ENCODE peak calls at places on chromosomes 11 and 22, in eight cellular contexts. Z is posterior vena cava; N is ACHN; I is hepatic stellate cell; P is activated CD4-positive, alpha-beta memory T cell treated with anti-CD3 and anti-CD28 coated beads, Interleukin-2, amount 10 ng/mL, durations not matched to agents 7 days and 5 days; V is GM10248; J is coronary artery; O is NCI-H2029. X is an unnamed sample.

GRCh38 chr11:122038543-122038942 is 77.5 kb downstream of the BLID start:
- DNase-seq in Z (no peak), N (no peak), I (peak; percentile 29), P (no peak), V (no peak), J (no peak), O (no peak), X (no peak)

GRCh38 chr11:62804310-62805043 is 763 bp downstream of the NXF1 start:
- DNase-seq in Z (no peak), N (peak; percentile 26), I (peak; percentile 54), P (no peak), V (no peak), J (no peak), O (no peak), X (no peak)

GRCh38 chr11:93541884-93542752 is 1.1 kb downstream of the SMCO4 start:
- DNase-seq in Z (peak; percentile 87), N (peak; percentile 28), I (peak; percentile 63), P (peak; percentile 62), V (peak; percentile 73), J (no peak), O (peak; percentile 54), X (peak; percentile 77)

GRCh38 chr22:49724893-49725489 is 102.7 kb downstream of the BRD1 start:
- DNase-seq in Z (peak; percentile 89), N (peak; percentile 65), I (peak; percentile 81), P (peak; percentile 80), V (peak; percentile 82), J (no peak), O (peak; percentile 7), X (peak; percentile 82)

GRCh38 chr22:24389680-24390079 is 37.7 kb upstream of the ADORA2A start:
- DNase-seq in Z (no peak), N (no peak), I (no peak), P (no peak), V (no peak), J (no peak), O (no peak), X (no peak)

GRCh38 chr11:12163181-12163841 is 52.9 kb downstream of the MICAL2 start:
- DNase-seq in Z (no peak), N (no peak), I (peak; percentile 82), P (peak; percentile 13), V (no peak), J (peak; percentile 96), O (no peak), X (no peak)

GRCh38 chr11:66934971-66935779 is 23.0 kb downstream of the PC start:
- DNase-seq in Z (no peak), N (no peak), I (no peak), P (no peak), V (no peak), J (no peak), O (no peak), X (no peak)

GRCh38 chr11:75597636-75598035 is 35.6 kb downstream of the SERPINH1 start:
- DNase-seq in Z (no peak), N (peak; percentile 25), I (no peak), P (no peak), V (peak; percentile 60), J (no peak), O (no peak), X (peak; percentile 61)

GRCh38 chr11:114058871-114059277 is 637 bp upstream of the ZBTB16 start:
- DNase-seq in Z (peak; percentile 83), N (no peak), I (no peak), P (no peak), V (no peak), J (no peak), O (no peak), X (no peak)

GRCh38 chr11:40689823-40690222 is 769.6 kb downstream of the LRRC4C start:
- DNase-seq in Z (no peak), N (no peak), I (no peak), P (no peak), V (no peak), J (no peak), O (no peak), X (no peak)

GRCh38 chr22:29011868-29012428 is 49.7 kb downstream of the C22orf31 start:
- DNase-seq in Z (no peak), N (no peak), I (no peak), P (no peak), V (no peak), J (no peak), O (no peak), X (no peak)

GRCh38 chr11:43845816-43846215 is 34.8 kb upstream of the ALKBH3 start:
- DNase-seq in Z (no peak), N (no peak), I (no peak), P (no peak), V (no peak), J (no peak), O (no peak), X (no peak)

GRCh38 chr11:81966340-81966739 is 767.3 kb downstream of the FAM181B start:
- DNase-seq in Z (no peak), N (no peak), I (no peak), P (no peak), V (no peak), J (no peak), O (no peak), X (no peak)

GRCh38 chr11:47355283-47356128 is 3.0 kb upstream of the MYBPC3 start:
- DNase-seq in Z (peak; percentile 96), N (peak; percentile 90), I (peak; percentile 92), P (peak; percentile 39), V (no peak), J (peak; percentile 92), O (peak; percentile 90), X (no peak)

GRCh38 chr11:68337399-68337835 is 25.0 kb downstream of the LRP5 start:
- DNase-seq in Z (no peak), N (no peak), I (no peak), P (peak; percentile 48), V (no peak), J (no peak), O (no peak), X (no peak)

GRCh38 chr11:24091594-24091993 is 405.3 kb upstream of the LUZP2 start:
- DNase-seq in Z (no peak), N (no peak), I (no peak), P (no peak), V (no peak), J (no peak), O (no peak), X (no peak)

GRCh38 chr22:22598144-22598543 is 39.1 kb upstream of the PRAME start:
- DNase-seq in Z (no peak), N (no peak), I (no peak), P (no peak), V (no peak), J (no peak), O (no peak), X (no peak)

GRCh38 chr11:44593194-44593593 is 27.7 kb downstream of the CD82 start:
- DNase-seq in Z (no peak), N (no peak), I (no peak), P (no peak), V (no peak), J (no peak), O (no peak), X (no peak)

GRCh38 chr22:47177334-47177815 is 414.9 kb downstream of the TBC1D22A start:
- DNase-seq in Z (no peak), N (no peak), I (no peak), P (no peak), V (no peak), J (peak; percentile 38), O (no peak), X (no peak)

GRCh38 chr11:104570088-104570701 is 328.1 kb downstream of the CASP12 start:
- DNase-seq in Z (no peak), N (no peak), I (no peak), P (no peak), V (no peak), J (no peak), O (no peak), X (no peak)

GRCh38 chr11:113555071-113555739 is 80.0 kb upstream of the DRD2 start:
- DNase-seq in Z (no peak), N (no peak), I (no peak), P (no peak), V (no peak), J (no peak), O (no peak), X (no peak)

X was measured in germinal center.